ENCODE peak calls at places on chromosomes 1 and 21, in five cellular contexts. Z is stimulated activated CD8-positive, alpha-beta memory T cell treated with anti-CD3 and anti-CD28 coated beads, Interleukin-7, amount 100 ng/mL, for 24 hours; D is foreskin fibroblast; C is endothelial cell; E is HT1080. R is an unnamed sample.

GRCh38 chr1:211685823-211686222 is 10.4 kb upstream of the NEK2 start:
- DNase-seq in Z (no peak), D (no peak), C (no peak), E (no peak), R (no peak)

GRCh38 chr1:172414331-172414730 is 6.2 kb upstream of the C1orf105 start:
- DNase-seq in E (no peak), C (no peak), D (no peak), Z (no peak), R (no peak)

GRCh38 chr1:2205191-2205952 is 10.8 kb upstream of the FAAP20 start:
- DNase-seq in E (no peak), C (peak), D (peak), Z (peak), R (peak)

GRCh38 chr1:64050601-64051000 is 152.8 kb upstream of the UBE2U start:
- DNase-seq in E (no peak), Z (no peak), C (no peak), D (no peak), R (no peak)

GRCh38 chr1:910881-911721 is 12.6 kb upstream of the SAMD11 start:
- DNase-seq in E (peak), D (no peak), Z (no peak), C (peak), R (no peak)

GRCh38 chr1:232873931-232874330 is 68.7 kb downstream of the MAP10 start:
- DNase-seq in C (no peak), Z (no peak), E (no peak), D (no peak), R (no peak)

GRCh38 chr1:18776777-18777176 is 82.7 kb downstream of the TAS1R2 start:
- DNase-seq in Z (no peak), E (no peak), C (no peak), D (no peak), R (no peak)

GRCh38 chr1:168304865-168305264 is 24.2 kb downstream of the TBX19 start:
- DNase-seq in D (no peak), E (no peak), C (no peak), Z (no peak), R (no peak)

GRCh38 chr1:228060458-228061190 is 21.9 kb upstream of the ARF1 start:
- DNase-seq in D (no peak), Z (no peak), E (no peak), C (no peak), R (no peak)

GRCh38 chr1:29171089-29171488 is 10.6 kb downstream of the SRSF4 start:
- DNase-seq in C (no peak), D (no peak), E (no peak), Z (no peak), R (peak)

GRCh38 chr1:115123116-115123515 is 33.8 kb upstream of the TSPAN2 start:
- DNase-seq in D (no peak), E (no peak), C (no peak), Z (no peak), R (no peak)

GRCh38 chr1:230851291-230851691 is 17.0 kb downstream of the C1orf198 start:
- DNase-seq in E (no peak), Z (no peak), D (no peak), C (no peak), R (no peak)

GRCh38 chr1:52268372-52268771 is 97.6 kb downstream of the CC2D1B start:
- DNase-seq in C (peak), Z (no peak), E (peak), D (peak), R (no peak)

GRCh38 chr1:87394462-87394861 is 65.8 kb downstream of the LMO4 start:
- DNase-seq in E (no peak), Z (no peak), C (no peak), D (no peak), R (no peak)

GRCh38 chr1:204194080-204194479 is 2.2 kb downstream of the KISS1 start:
- DNase-seq in D (no peak), C (no peak), E (no peak), Z (no peak), R (no peak)

GRCh38 chr21:42855143-42855936 is 24.0 kb downstream of the WDR4 start:
- DNase-seq in E (no peak), C (no peak), Z (no peak), D (no peak), R (no peak)

GRCh38 chr1:186225089-186225488 is 150.0 kb downstream of the TPR start:
- DNase-seq in C (no peak), Z (no peak), D (no peak), E (no peak), R (no peak)

GRCh38 chr1:98659879-98660278 is 1.6 kb upstream of the SNX7 start:
- DNase-seq in C (no peak), Z (no peak), E (no peak), D (no peak), R (no peak)

GRCh38 chr1:21672478-21673276 is 3.5 kb upstream of the RAP1GAP start:
- DNase-seq in D (no peak), Z (no peak), E (no peak), C (no peak), R (no peak)

GRCh38 chr21:34023691-34024381 is 49.5 kb upstream of the MRPS6 start:
- DNase-seq in Z (no peak), C (no peak), E (no peak), D (no peak), R (no peak)

GRCh38 chr1:12342261-12343003 is 112.6 kb downstream of the VPS13D start:
- DNase-seq in Z (no peak), D (no peak), E (no peak), C (no peak), R (no peak)

GRCh38 chr1:53395671-53396215 is 63.5 kb upstream of the DMRTB1 start:
- DNase-seq in C (no peak), Z (no peak), E (no peak), D (no peak), R (no peak)

GRCh38 chr1:67880056-67880601 is 46.9 kb upstream of the GNG12 start:
- DNase-seq in C (no peak), D (peak), Z (no peak), E (peak), R (peak)

GRCh38 chr21:29613877-29614276 is 315.2 kb downstream of the BACH1 start:
- DNase-seq in E (no peak), D (no peak), Z (no peak), C (no peak), R (no peak)

GRCh38 chr1:22452401-22452963 is 831 bp downstream of the ZBTB40 start:
- DNase-seq in Z (no peak), E (peak), C (no peak), D (peak), R (peak)

GRCh38 chr1:77534456-77534855 is 148.0 kb downstream of the ZZZ3 start:
- DNase-seq in Z (no peak), C (no peak), E (no peak), D (no peak), R (no peak)

GRCh38 chr1:40633563-40634376 is 31.7 kb downstream of the RIMS3 start:
- DNase-seq in C (no peak), E (no peak), D (no peak), Z (no peak), R (no peak)

GRCh38 chr1:184890539-184890973 is 83.8 kb downstream of the NIBAN1 start:
- DNase-seq in Z (no peak), C (no peak), E (peak), D (no peak), R (no peak)

GRCh38 chr1:95033843-95034242 is 38.9 kb downstream of the ALG14 start:
- DNase-seq in E (peak), D (no peak), C (no peak), Z (no peak), R (no peak)

GRCh38 chr21:41542727-41543126 is 34.8 kb upstream of the TMPRSS2 start:
- DNase-seq in C (no peak), D (no peak), E (no peak), Z (no peak), R (no peak)

GRCh38 chr1:101295212-101295611 is 58.4 kb downstream of the S1PR1 start:
- DNase-seq in E (no peak), Z (no peak), C (no peak), D (no peak), R (no peak)

GRCh38 chr1:172143384-172144025 is 277.0 kb upstream of the C1orf105 start:
- DNase-seq in D (no peak), E (no peak), Z (no peak), C (no peak), R (no peak)

GRCh38 chr1:53091841-53092645 is 30.0 kb downstream of the PODN start:
- DNase-seq in C (no peak), D (no peak), Z (no peak), E (peak), R (no peak)

GRCh38 chr1:226332947-226333346 is 24.0 kb upstream of the LIN9 start:
- DNase-seq in Z (no peak), E (no peak), C (no peak), D (no peak), R (no peak)